ENCODE peak calls at places on chromosomes 5 and 9, in five cellular contexts. One of them, this sample, is unnamed.

GRCh38 chr5:6899215-6899614 is 186.0 kb downstream of the TENT4A start:
- DNase-seq in amygdala: no peak
- DNase-seq in EH: no peak
- DNase-seq in aorta: no peak
- DNase-seq in WTC11: no peak
- DNase-seq in this sample: no peak

GRCh38 chr5:177458912-177459350 is 12.3 kb downstream of the PRR7 start:
- DNase-seq in EH: peak; percentile 62
- DNase-seq in amygdala: no peak
- DNase-seq in aorta: no peak
- DNase-seq in WTC11: no peak
- DNase-seq in this sample: peak; percentile 68

GRCh38 chr9:124257070-124257864 is 482 bp upstream of the NEK6 start:
- DNase-seq in amygdala: no peak
- DNase-seq in aorta: peak; percentile 52
- DNase-seq in WTC11: no peak
- DNase-seq in EH: peak; percentile 37
- DNase-seq in this sample: no peak

GRCh38 chr5:100905259-100905914 is 2.3 kb upstream of the ST8SIA4 start:
- DNase-seq in amygdala: no peak
- DNase-seq in aorta: no peak
- DNase-seq in EH: no peak
- DNase-seq in WTC11: no peak
- DNase-seq in this sample: no peak

GRCh38 chr5:53879708-53880356 is 319.4 kb downstream of the NDUFS4 start:
- DNase-seq in WTC11: no peak
- DNase-seq in EH: no peak
- DNase-seq in aorta: no peak
- DNase-seq in amygdala: no peak
- DNase-seq in this sample: no peak

GRCh38 chr5:82813951-82814350 is 263.2 kb downstream of the TMEM167A start:
- DNase-seq in EH: no peak
- DNase-seq in aorta: no peak
- DNase-seq in amygdala: no peak
- DNase-seq in WTC11: no peak
- DNase-seq in this sample: no peak

GRCh38 chr5:40826778-40827478 is 8.1 kb downstream of the RPL37 start:
- DNase-seq in amygdala: no peak
- DNase-seq in aorta: no peak
- DNase-seq in EH: no peak
- DNase-seq in WTC11: no peak
- DNase-seq in this sample: no peak

GRCh38 chr5:126234563-126235195 is 188.5 kb upstream of the GRAMD2B start:
- DNase-seq in aorta: no peak
- DNase-seq in EH: peak; percentile 15
- DNase-seq in WTC11: peak; percentile 31
- DNase-seq in amygdala: no peak
- DNase-seq in this sample: no peak

GRCh38 chr5:57979671-57980070 is 480.2 kb downstream of the PLK2 start:
- DNase-seq in WTC11: no peak
- DNase-seq in aorta: no peak
- DNase-seq in EH: no peak
- DNase-seq in amygdala: no peak
- DNase-seq in this sample: no peak

GRCh38 chr5:33649801-33650482 is 209.2 kb downstream of the TARS1 start:
- DNase-seq in WTC11: no peak
- DNase-seq in EH: peak; percentile 94
- DNase-seq in amygdala: no peak
- DNase-seq in aorta: no peak
- DNase-seq in this sample: peak; percentile 94

GRCh38 chr9:109886617-109887016 is 106.6 kb downstream of the PALM2AKAP2 start:
- DNase-seq in aorta: no peak
- DNase-seq in amygdala: no peak
- DNase-seq in EH: no peak
- DNase-seq in WTC11: no peak
- DNase-seq in this sample: no peak

GRCh38 chr9:88988796-88989641 is 2.2 kb upstream of the S1PR3 start:
- DNase-seq in amygdala: no peak
- DNase-seq in WTC11: no peak
- DNase-seq in EH: peak; percentile 77
- DNase-seq in aorta: no peak
- DNase-seq in this sample: no peak